ENCODE peak calls at places on chromosomes 12 and 14, in six cellular contexts. I is NCI-H1436, R is NCI-H1930, T is LoVo, E is amniotic stem cell, D is Calu3. Z is an unnamed sample.

GRCh38 chr14:75800792-75801191 is 139.7 kb downstream of the TTLL5 start:
- DNase-seq in I (no peak), R (no peak), T (no peak), E (no peak), D (no peak), Z (no peak)

GRCh38 chr14:57732886-57733285 is 133.0 kb downstream of the SLC35F4 start:
- DNase-seq in I (no peak), R (no peak), T (no peak), E (no peak), D (no peak), Z (no peak)

GRCh38 chr14:103281496-103282231 is 52.4 kb upstream of the EIF5 start:
- DNase-seq in I (no peak), R (peak), T (peak), E (no peak), D (peak), Z (no peak)

GRCh38 chr14:72680853-72681640 is 212.9 kb downstream of the DPF3 start:
- DNase-seq in I (no peak), R (no peak), T (no peak), E (no peak), D (no peak), Z (no peak)

GRCh38 chr12:25689996-25690501 is 137.0 kb upstream of the LMNTD1 start:
- DNase-seq in I (no peak), R (no peak), T (peak), E (no peak), D (peak), Z (no peak)

GRCh38 chr12:34395056-34396005 is 373.0 kb downstream of the ALG10 start:
- DNase-seq in I (no peak), R (no peak), T (no peak), E (no peak), D (no peak), Z (no peak)

GRCh38 chr12:69553626-69554248 is 31.5 kb upstream of the CCT2 start:
- DNase-seq in I (peak), R (no peak), T (peak), E (no peak), D (peak), Z (no peak)

GRCh38 chr12:133156125-133156690 is 25.1 kb upstream of the ZNF268 start:
- DNase-seq in I (no peak), R (no peak), T (no peak), E (no peak), D (no peak), Z (no peak)

GRCh38 chr14:74550071-74550470 is 56.5 kb downstream of the ISCA2 start:
- DNase-seq in I (no peak), R (no peak), T (no peak), E (no peak), D (no peak), Z (no peak)

GRCh38 chr12:43973385-43973784 is 137.5 kb downstream of the TMEM117 start:
- DNase-seq in I (no peak), R (no peak), T (no peak), E (no peak), D (no peak), Z (no peak)

GRCh38 chr14:96592591-96593388 is 90.6 kb downstream of the PAPOLA start:
- DNase-seq in I (no peak), R (no peak), T (no peak), E (no peak), D (peak), Z (no peak)

Z was measured in NCI-H1092.